ENCODE peak calls at places on chromosomes 2 and 18, in eight cellular contexts. One of them, this sample, is unnamed.

GRCh38 chr2:64998658-64999061 is 9.5 kb downstream of the SLC1A4 start:
- DNase-seq in tibial artery: no peak
- DNase-seq in gastrocnemius medialis: no peak
- DNase-seq in tibial nerve: no peak
- DNase-seq in upper lobe of right lung: no peak
- DNase-seq in testis: peak; percentile 49
- DNase-seq in heart right ventricle: peak; percentile 44
- DNase-seq in cardiac muscle cell: peak; percentile 57
- DNase-seq in this sample: no peak

GRCh38 chr18:59898093-59898492 is 1.7 kb upstream of the PMAIP1 start:
- DNase-seq in tibial artery: no peak
- DNase-seq in gastrocnemius medialis: no peak
- DNase-seq in tibial nerve: no peak
- DNase-seq in upper lobe of right lung: no peak
- DNase-seq in testis: no peak
- DNase-seq in heart right ventricle: no peak
- DNase-seq in cardiac muscle cell: no peak
- DNase-seq in this sample: no peak

GRCh38 chr18:8359076-8359475 is 250.2 kb upstream of the RAB12 start:
- DNase-seq in tibial artery: no peak
- DNase-seq in gastrocnemius medialis: no peak
- DNase-seq in tibial nerve: no peak
- DNase-seq in upper lobe of right lung: no peak
- DNase-seq in testis: no peak
- DNase-seq in heart right ventricle: no peak
- DNase-seq in cardiac muscle cell: no peak
- DNase-seq in this sample: no peak

GRCh38 chr2:238995634-238996033 is 147.7 kb downstream of the TWIST2 start:
- DNase-seq in tibial artery: no peak
- DNase-seq in gastrocnemius medialis: no peak
- DNase-seq in tibial nerve: no peak
- DNase-seq in upper lobe of right lung: no peak
- DNase-seq in testis: no peak
- DNase-seq in heart right ventricle: no peak
- DNase-seq in cardiac muscle cell: no peak
- DNase-seq in this sample: no peak

GRCh38 chr2:129915303-129915840 is 64.1 kb upstream of the RAB6C start:
- DNase-seq in tibial artery: no peak
- DNase-seq in gastrocnemius medialis: no peak
- DNase-seq in tibial nerve: no peak
- DNase-seq in upper lobe of right lung: no peak
- DNase-seq in testis: no peak
- DNase-seq in heart right ventricle: no peak
- DNase-seq in cardiac muscle cell: no peak
- DNase-seq in this sample: no peak

GRCh38 chr2:116088246-116088645 is 1645.8 kb downstream of the DPP10 start:
- DNase-seq in tibial artery: no peak
- DNase-seq in gastrocnemius medialis: no peak
- DNase-seq in tibial nerve: no peak
- DNase-seq in upper lobe of right lung: no peak
- DNase-seq in testis: peak; percentile 73
- DNase-seq in heart right ventricle: no peak
- DNase-seq in cardiac muscle cell: no peak
- DNase-seq in this sample: no peak

GRCh38 chr2:235097196-235097895 is 145.5 kb downstream of the SH3BP4 start:
- DNase-seq in tibial artery: no peak
- DNase-seq in gastrocnemius medialis: no peak
- DNase-seq in tibial nerve: no peak
- DNase-seq in upper lobe of right lung: no peak
- DNase-seq in testis: no peak
- DNase-seq in heart right ventricle: no peak
- DNase-seq in cardiac muscle cell: no peak
- DNase-seq in this sample: no peak

GRCh38 chr2:149080104-149080503 is 41.6 kb downstream of the LYPD6B start:
- DNase-seq in tibial artery: no peak
- DNase-seq in gastrocnemius medialis: no peak
- DNase-seq in tibial nerve: no peak
- DNase-seq in upper lobe of right lung: no peak
- DNase-seq in testis: no peak
- DNase-seq in heart right ventricle: no peak
- DNase-seq in cardiac muscle cell: peak; percentile 9
- DNase-seq in this sample: no peak

GRCh38 chr2:21102356-21102755 is 21.4 kb upstream of the TDRD15 start:
- DNase-seq in tibial artery: no peak
- DNase-seq in gastrocnemius medialis: no peak
- DNase-seq in tibial nerve: no peak
- DNase-seq in upper lobe of right lung: no peak
- DNase-seq in testis: no peak
- DNase-seq in heart right ventricle: no peak
- DNase-seq in cardiac muscle cell: no peak
- DNase-seq in this sample: no peak

GRCh38 chr2:8644605-8645175 is 37.2 kb upstream of the ID2 start:
- DNase-seq in tibial artery: no peak
- DNase-seq in gastrocnemius medialis: no peak
- DNase-seq in tibial nerve: no peak
- DNase-seq in upper lobe of right lung: peak; percentile 73
- DNase-seq in testis: no peak
- DNase-seq in heart right ventricle: peak; percentile 21
- DNase-seq in cardiac muscle cell: peak; percentile 72
- DNase-seq in this sample: peak; percentile 85

GRCh38 chr2:20073462-20073861 is 22.0 kb upstream of the LAPTM4A start:
- DNase-seq in tibial artery: no peak
- DNase-seq in gastrocnemius medialis: no peak
- DNase-seq in tibial nerve: no peak
- DNase-seq in upper lobe of right lung: no peak
- DNase-seq in testis: no peak
- DNase-seq in heart right ventricle: no peak
- DNase-seq in cardiac muscle cell: no peak
- DNase-seq in this sample: no peak

GRCh38 chr2:227320305-227321094 is 4.6 kb upstream of the MFF start:
- DNase-seq in tibial artery: no peak
- DNase-seq in gastrocnemius medialis: no peak
- DNase-seq in tibial nerve: no peak
- DNase-seq in upper lobe of right lung: no peak
- DNase-seq in testis: no peak
- DNase-seq in heart right ventricle: no peak
- DNase-seq in cardiac muscle cell: no peak
- DNase-seq in this sample: no peak

GRCh38 chr2:26846334-26846863 is 1.5 kb upstream of the DPYSL5 start:
- DNase-seq in tibial artery: peak; percentile 72
- DNase-seq in gastrocnemius medialis: peak; percentile 25
- DNase-seq in tibial nerve: peak; percentile 61
- DNase-seq in upper lobe of right lung: peak; percentile 82
- DNase-seq in testis: peak; percentile 72
- DNase-seq in heart right ventricle: peak; percentile 55
- DNase-seq in cardiac muscle cell: peak; percentile 84
- DNase-seq in this sample: peak; percentile 88

GRCh38 chr2:159163935-159164334 is 122.6 kb downstream of the WDSUB1 start:
- DNase-seq in tibial artery: no peak
- DNase-seq in gastrocnemius medialis: no peak
- DNase-seq in tibial nerve: no peak
- DNase-seq in upper lobe of right lung: no peak
- DNase-seq in testis: no peak
- DNase-seq in heart right ventricle: no peak
- DNase-seq in cardiac muscle cell: no peak
- DNase-seq in this sample: no peak

GRCh38 chr2:213187833-213188532 is 36.6 kb upstream of the IKZF2 start:
- DNase-seq in tibial artery: no peak
- DNase-seq in gastrocnemius medialis: no peak
- DNase-seq in tibial nerve: no peak
- DNase-seq in upper lobe of right lung: no peak
- DNase-seq in testis: no peak
- DNase-seq in heart right ventricle: no peak
- DNase-seq in cardiac muscle cell: peak; percentile 68
- DNase-seq in this sample: no peak

GRCh38 chr18:7341581-7342337 is 110.9 kb downstream of the LRRC30 start:
- DNase-seq in tibial artery: no peak
- DNase-seq in gastrocnemius medialis: no peak
- DNase-seq in tibial nerve: no peak
- DNase-seq in upper lobe of right lung: no peak
- DNase-seq in testis: no peak
- DNase-seq in heart right ventricle: no peak
- DNase-seq in cardiac muscle cell: no peak
- DNase-seq in this sample: no peak

GRCh38 chr2:85413592-85414421 is 3.6 kb upstream of the CAPG start:
- DNase-seq in tibial artery: no peak
- DNase-seq in gastrocnemius medialis: no peak
- DNase-seq in tibial nerve: no peak
- DNase-seq in upper lobe of right lung: peak; percentile 84
- DNase-seq in testis: no peak
- DNase-seq in heart right ventricle: no peak
- DNase-seq in cardiac muscle cell: peak; percentile 54
- DNase-seq in this sample: no peak
- TF ChIP-seq CTCF in tibial artery: peak; percentile 17
- TF ChIP-seq CTCF in gastrocnemius medialis: no peak
- TF ChIP-seq CTCF in tibial nerve: no peak
- TF ChIP-seq CTCF in upper lobe of right lung: no peak
- TF ChIP-seq CTCF in testis: no peak
- TF ChIP-seq CTCF in heart right ventricle: no peak
- TF ChIP-seq CTCF in cardiac muscle cell: no peak
- TF ChIP-seq CTCF in this sample: no peak

DNA sequence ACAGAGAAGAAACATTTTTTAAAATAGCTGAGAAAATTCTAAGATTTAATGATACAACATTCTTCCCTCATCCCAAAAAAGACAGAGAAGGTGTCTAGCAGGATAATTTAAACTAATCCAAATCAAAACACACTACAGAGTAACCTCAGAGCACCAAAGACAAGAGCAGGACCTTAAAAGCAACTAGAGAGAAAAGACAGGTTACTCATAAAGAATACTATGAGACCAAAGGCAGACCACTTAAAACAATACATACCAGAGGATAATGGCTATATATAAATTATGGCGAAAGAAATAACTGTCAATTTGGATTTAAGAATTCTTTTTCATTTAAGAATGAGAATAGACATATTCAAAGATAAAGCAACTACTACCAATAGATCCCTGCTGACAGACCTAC is 40.0 kb downstream of the HDLBP start:
- DNase-seq in tibial artery: no peak
- DNase-seq in gastrocnemius medialis: no peak
- DNase-seq in tibial nerve: no peak
- DNase-seq in upper lobe of right lung: no peak
- DNase-seq in testis: no peak
- DNase-seq in heart right ventricle: no peak
- DNase-seq in cardiac muscle cell: no peak
- DNase-seq in this sample: no peak
- H3K27me3 ChIP-seq in tibial artery: no peaks in the 10 kb centered on the region
- H3K27me3 ChIP-seq in gastrocnemius medialis: no peaks in the 10 kb centered on the region
- H3K27me3 ChIP-seq in tibial nerve: no peaks in the 10 kb centered on the region
- H3K27me3 ChIP-seq in upper lobe of right lung: no peaks in the 10 kb centered on the region
- H3K27me3 ChIP-seq in testis: no peaks in the 10 kb centered on the region
- H3K27me3 ChIP-seq in heart right ventricle: no peaks in the 10 kb centered on the region
- H3K27me3 ChIP-seq in cardiac muscle cell: no peaks in the 10 kb centered on the region
- H3K27me3 ChIP-seq in this sample: no peaks in the 10 kb centered on the region

GRCh38 chr18:2086439-2086838 is 484.9 kb downstream of the METTL4 start:
- DNase-seq in tibial artery: no peak
- DNase-seq in gastrocnemius medialis: no peak
- DNase-seq in tibial nerve: no peak
- DNase-seq in upper lobe of right lung: no peak
- DNase-seq in testis: no peak
- DNase-seq in heart right ventricle: no peak
- DNase-seq in cardiac muscle cell: no peak
- DNase-seq in this sample: no peak

GRCh38 chr18:2087877-2088673 is 483.2 kb downstream of the METTL4 start:
- DNase-seq in tibial artery: no peak
- DNase-seq in gastrocnemius medialis: peak; percentile 20
- DNase-seq in tibial nerve: no peak
- DNase-seq in upper lobe of right lung: no peak
- DNase-seq in testis: no peak
- DNase-seq in heart right ventricle: peak; percentile 49
- DNase-seq in cardiac muscle cell: peak; percentile 91
- DNase-seq in this sample: no peak

GRCh38 chr18:2089416-2089815 is 481.9 kb downstream of the METTL4 start:
- DNase-seq in tibial artery: no peak
- DNase-seq in gastrocnemius medialis: no peak
- DNase-seq in tibial nerve: no peak
- DNase-seq in upper lobe of right lung: no peak
- DNase-seq in testis: no peak
- DNase-seq in heart right ventricle: no peak
- DNase-seq in cardiac muscle cell: no peak
- DNase-seq in this sample: no peak

GRCh38 chr18:2096581-2096980 is 474.7 kb downstream of the METTL4 start:
- DNase-seq in tibial artery: no peak
- DNase-seq in gastrocnemius medialis: no peak
- DNase-seq in tibial nerve: no peak
- DNase-seq in upper lobe of right lung: no peak
- DNase-seq in testis: no peak
- DNase-seq in heart right ventricle: no peak
- DNase-seq in cardiac muscle cell: no peak
- DNase-seq in this sample: no peak

DNA sequence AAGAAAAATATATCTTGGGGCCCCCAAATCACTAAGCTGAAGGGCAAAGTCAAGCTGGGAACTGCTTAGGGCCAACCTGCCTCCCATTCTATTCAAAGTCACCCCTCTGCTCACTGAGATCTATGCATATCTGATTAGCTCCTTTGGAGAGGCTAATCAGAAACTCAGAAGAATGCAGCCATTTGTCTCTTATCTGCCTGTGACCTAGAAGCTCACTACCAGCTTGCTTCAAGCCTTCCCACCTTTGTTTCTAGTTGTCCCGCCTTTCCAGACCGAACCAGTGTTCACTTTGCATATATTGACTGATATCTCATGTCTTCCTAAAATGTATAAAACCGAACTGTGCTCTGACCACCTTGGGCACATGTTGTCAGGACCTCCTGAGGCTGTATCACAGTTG is 479.4 kb downstream of the METTL4 start:
- DNase-seq in tibial artery: no peak
- DNase-seq in gastrocnemius medialis: no peak
- DNase-seq in tibial nerve: no peak
- DNase-seq in upper lobe of right lung: no peak
- DNase-seq in testis: no peak
- DNase-seq in heart right ventricle: no peak
- DNase-seq in cardiac muscle cell: no peak
- DNase-seq in this sample: no peak
- H3K27ac ChIP-seq in tibial artery: no peak overlapping the region
- H3K27ac ChIP-seq in gastrocnemius medialis: no peak overlapping the region
- H3K27ac ChIP-seq in tibial nerve: no peak overlapping the region
- H3K27ac ChIP-seq in upper lobe of right lung: no peak overlapping the region
- H3K27ac ChIP-seq in testis: no peak overlapping the region
- H3K27ac ChIP-seq in heart right ventricle: no peak overlapping the region
- H3K27ac ChIP-seq in cardiac muscle cell: no peak overlapping the region
- H3K27ac ChIP-seq in this sample: no peak overlapping the region

GRCh38 chr2:218517434-218518206 is 50.5 kb downstream of the USP37 start:
- DNase-seq in tibial artery: no peak
- DNase-seq in gastrocnemius medialis: no peak
- DNase-seq in tibial nerve: no peak
- DNase-seq in upper lobe of right lung: no peak
- DNase-seq in testis: no peak
- DNase-seq in heart right ventricle: no peak
- DNase-seq in cardiac muscle cell: peak; percentile 32
- DNase-seq in this sample: no peak

GRCh38 chr2:218518876-218519275 is 49.3 kb downstream of the USP37 start:
- DNase-seq in tibial artery: no peak
- DNase-seq in gastrocnemius medialis: no peak
- DNase-seq in tibial nerve: no peak
- DNase-seq in upper lobe of right lung: no peak
- DNase-seq in testis: no peak
- DNase-seq in heart right ventricle: no peak
- DNase-seq in cardiac muscle cell: no peak
- DNase-seq in this sample: no peak

GRCh38 chr2:218513676-218514075 is 54.5 kb downstream of the USP37 start:
- DNase-seq in tibial artery: no peak
- DNase-seq in gastrocnemius medialis: no peak
- DNase-seq in tibial nerve: no peak
- DNase-seq in upper lobe of right lung: no peak
- DNase-seq in testis: no peak
- DNase-seq in heart right ventricle: no peak
- DNase-seq in cardiac muscle cell: no peak
- DNase-seq in this sample: no peak

GRCh38 chr2:218516614-218517013 is 51.5 kb downstream of the USP37 start:
- DNase-seq in tibial artery: no peak
- DNase-seq in gastrocnemius medialis: no peak
- DNase-seq in tibial nerve: no peak
- DNase-seq in upper lobe of right lung: no peak
- DNase-seq in testis: no peak
- DNase-seq in heart right ventricle: no peak
- DNase-seq in cardiac muscle cell: peak; percentile 28
- DNase-seq in this sample: no peak
- TF ChIP-seq CTCF in tibial artery: no peak
- TF ChIP-seq CTCF in gastrocnemius medialis: no peak
- TF ChIP-seq CTCF in tibial nerve: no peak
- TF ChIP-seq CTCF in upper lobe of right lung: peak; percentile 51
- TF ChIP-seq CTCF in testis: no peak
- TF ChIP-seq CTCF in heart right ventricle: no peak
- TF ChIP-seq CTCF in cardiac muscle cell: peak; percentile 43
- TF ChIP-seq CTCF in this sample: peak; percentile 31